ENCODE peak calls at places on chromosomes 1 and 21, in five cellular contexts. O is tibial nerve, B is GM23338, A is mammary epithelial cell, Q is right lobe of liver. W is an unnamed sample. For H3K4me1, the result is how much of the 10 kb centered on the place peaks cover.

GRCh38 chr1:18681423-18681835 is 50.8 kb downstream of the PAX7 start:
- DNase-seq in Q (no peak), O (no peak), B (peak), A (peak), W (no peak)

GRCh38 chr1:93414749-93415148 is 33.2 kb upstream of the FNBP1L start:
- DNase-seq in O (no peak), A (no peak), Q (no peak), B (no peak), W (no peak)

GRCh38 chr1:155078496-155079209 is at the start of gene EFNA3:
- DNase-seq in A (peak), B (peak), Q (peak), O (peak), W (peak)

GRCh38 chr1:107691542-107691941 is 273.4 kb downstream of the VAV3 start:
- DNase-seq in Q (no peak), A (peak), O (no peak), B (no peak), W (no peak)

GRCh38 chr1:117967472-117967871 is 37.9 kb downstream of the WDR3 start:
- DNase-seq in Q (no peak), O (no peak), B (peak), A (peak), W (no peak)

GRCh38 chr21:20949884-20950283 is 48.3 kb upstream of the NCAM2 start:
- DNase-seq in Q (no peak), A (no peak), B (no peak), O (no peak), W (no peak)

GRCh38 chr1:34829250-34829649 is 30.3 kb downstream of the SMIM12 start:
- DNase-seq in Q (no peak), B (no peak), O (no peak), A (no peak), W (no peak)

GRCh38 chr1:65082346-65083040 is 65.5 kb upstream of the AK4 start:
- DNase-seq in B (no peak), A (no peak), O (no peak), Q (no peak), W (no peak)

GRCh38 chr1:167791281-167792209 is 69.8 kb downstream of the MPZL1 start:
- DNase-seq in O (peak), Q (no peak), B (peak), A (no peak), W (no peak)

GRCh38 chr1:10641976-10642375 is 154.5 kb downstream of the CASZ1 start:
- DNase-seq in O (no peak), Q (no peak), B (no peak), A (no peak), W (no peak)

GRCh38 chr21:35428041-35428400 is 378.9 kb upstream of the RUNX1 start:
- DNase-seq in A (no peak), Q (no peak), O (no peak), B (no peak), W (no peak)

GRCh38 chr1:198687429-198687828 is 48.6 kb downstream of the PTPRC start:
- DNase-seq in Q (no peak), B (no peak), A (no peak), O (no peak), W (no peak)

GRCh38 chr1:163410073-163410522 is 88.3 kb downstream of the NUF2 start:
- DNase-seq in O (peak), B (peak), Q (no peak), A (peak), W (no peak)

GRCh38 chr1:89723863-89724262 is 90.9 kb downstream of the LRRC8C start:
- DNase-seq in O (no peak), B (no peak), A (no peak), Q (no peak), W (no peak)

GRCh38 chr1:230827081-230827681 is 41.1 kb downstream of the C1orf198 start:
- DNase-seq in O (peak), A (peak), Q (no peak), B (no peak), W (peak)

GRCh38 chr1:13732971-13733667 is 33.1 kb downstream of the PRDM2 start:
- DNase-seq in O (no peak), B (no peak), A (no peak), Q (no peak), W (no peak)

GRCh38 chr21:42777757-42778344 is 101.5 kb downstream of the WDR4 start:
- DNase-seq in Q (no peak), A (no peak), B (no peak), O (peak), W (peak)

GRCh38 chr1:164716992-164717703 is 158.2 kb downstream of the PBX1 start:
- DNase-seq in Q (no peak), O (no peak), A (peak), B (no peak), W (no peak)

GRCh38 chr1:203629509-203630082 is 3.0 kb downstream of the ATP2B4 start:
- DNase-seq in B (peak), Q (peak), O (peak), A (no peak), W (peak)

GRCh38 chr1:101122452-101123166 is 97.0 kb upstream of the DPH5 start:
- DNase-seq in B (no peak), A (peak), O (no peak), Q (no peak), W (no peak)

GRCh38 chr1:202671388-202671787 is 38.9 kb downstream of the SYT2 start:
- DNase-seq in Q (peak), O (no peak), A (no peak), B (no peak), W (no peak)

GRCh38 chr1:203317429-203318228 is 12.3 kb downstream of the BTG2 start:
- DNase-seq in O (no peak), Q (no peak), B (no peak), A (no peak), W (no peak)

GRCh38 chr1:157403203-157403602 is 149.1 kb downstream of the FCRL5 start:
- DNase-seq in B (peak), A (peak), Q (no peak), O (no peak), W (no peak)

GRCh38 chr1:178094752-178095645 is 1.1 kb downstream of the RASAL2 start:
- DNase-seq in Q (no peak), B (no peak), A (peak), O (no peak), W (no peak)

GRCh38 chr1:178093150-178093957 is 550 bp upstream of the RASAL2 start:
- DNase-seq in A (peak), B (peak), Q (peak), O (peak), W (peak)

GRCh38 chr1:178091986-178092745 is 1.7 kb upstream of the RASAL2 start:
- DNase-seq in O (no peak), B (no peak), A (peak), Q (no peak), W (no peak)

GRCh38 chr1:178096421-178096820 is 2.5 kb downstream of the RASAL2 start:
- DNase-seq in O (no peak), B (no peak), A (no peak), Q (no peak), W (no peak)

GRCh38 chr1:178093958-178094751 is at the start of gene RASAL2:
- DNase-seq in B (peak), Q (peak), A (peak), O (peak), W (peak)
- TF ChIP-seq CTCF in B (no peak), Q (peak), A (no peak), O (peak), W (peak)

GRCh38 chr1:235866913-235867850 is 476 bp upstream of the LYST start:
- DNase-seq in O (peak), Q (peak), A (peak), B (peak), W (peak)

GRCh38 chr1:235864965-235865525 is 1.7 kb downstream of the LYST start:
- DNase-seq in Q (no peak), A (no peak), B (no peak), O (no peak), W (no peak)

GRCh38 chr1:235867903-235868469 is 1.3 kb upstream of the LYST start:
- DNase-seq in Q (no peak), B (no peak), A (no peak), O (no peak), W (no peak)

GRCh38 chr1:235865565-235866206 is 1.0 kb downstream of the LYST start:
- DNase-seq in Q (no peak), O (no peak), B (no peak), A (no peak), W (no peak)

DNA sequence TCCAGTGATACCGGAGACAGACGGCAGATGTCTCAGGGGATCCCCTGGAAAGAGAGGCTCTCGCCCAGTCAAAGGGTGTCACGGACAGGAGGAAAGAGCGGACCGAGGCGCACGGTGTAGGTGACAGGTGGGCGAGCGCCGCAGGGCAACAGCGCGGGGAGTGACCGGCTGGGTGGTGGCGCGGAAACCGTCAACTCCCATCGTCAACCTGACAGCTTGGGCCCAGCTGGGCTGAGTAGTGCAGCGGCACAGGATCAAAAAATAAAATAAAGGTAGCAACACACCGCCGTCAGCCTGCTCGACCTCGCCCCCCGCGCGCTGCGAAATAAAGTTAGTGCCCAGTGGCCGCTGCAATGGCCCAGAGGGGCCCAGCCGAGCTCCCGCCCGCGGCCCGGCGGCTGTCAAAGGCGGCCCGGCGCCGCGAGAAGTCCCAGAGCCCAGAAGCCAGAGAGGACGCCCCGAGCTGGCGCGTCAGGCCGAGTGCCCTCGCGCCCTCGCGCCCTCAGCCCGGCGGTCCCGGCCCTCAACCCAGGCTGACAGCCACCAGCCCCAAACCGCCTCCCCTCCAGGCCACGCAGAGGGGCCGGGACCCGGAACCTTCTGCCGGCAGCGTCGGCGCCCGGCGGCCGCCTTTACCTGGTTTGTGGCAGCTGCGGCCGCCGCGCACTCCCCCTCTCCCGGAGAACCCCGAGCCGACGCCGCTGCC is at the start of gene LYST:
- DNase-seq in B (peak), Q (peak), A (peak), O (peak), W (no peak)
- H3K4me1 ChIP-seq in B (under half), Q (under half), A (under half), O (under half), W (under half)

GRCh38 chr1:3245768-3246167 is 176.8 kb downstream of the PRDM16 start:
- DNase-seq in A (no peak), O (no peak), B (no peak), Q (no peak), W (no peak)
- TF ChIP-seq CTCF in A (no peak), O (no peak), B (no peak), Q (no peak), W (no peak)

DNA sequence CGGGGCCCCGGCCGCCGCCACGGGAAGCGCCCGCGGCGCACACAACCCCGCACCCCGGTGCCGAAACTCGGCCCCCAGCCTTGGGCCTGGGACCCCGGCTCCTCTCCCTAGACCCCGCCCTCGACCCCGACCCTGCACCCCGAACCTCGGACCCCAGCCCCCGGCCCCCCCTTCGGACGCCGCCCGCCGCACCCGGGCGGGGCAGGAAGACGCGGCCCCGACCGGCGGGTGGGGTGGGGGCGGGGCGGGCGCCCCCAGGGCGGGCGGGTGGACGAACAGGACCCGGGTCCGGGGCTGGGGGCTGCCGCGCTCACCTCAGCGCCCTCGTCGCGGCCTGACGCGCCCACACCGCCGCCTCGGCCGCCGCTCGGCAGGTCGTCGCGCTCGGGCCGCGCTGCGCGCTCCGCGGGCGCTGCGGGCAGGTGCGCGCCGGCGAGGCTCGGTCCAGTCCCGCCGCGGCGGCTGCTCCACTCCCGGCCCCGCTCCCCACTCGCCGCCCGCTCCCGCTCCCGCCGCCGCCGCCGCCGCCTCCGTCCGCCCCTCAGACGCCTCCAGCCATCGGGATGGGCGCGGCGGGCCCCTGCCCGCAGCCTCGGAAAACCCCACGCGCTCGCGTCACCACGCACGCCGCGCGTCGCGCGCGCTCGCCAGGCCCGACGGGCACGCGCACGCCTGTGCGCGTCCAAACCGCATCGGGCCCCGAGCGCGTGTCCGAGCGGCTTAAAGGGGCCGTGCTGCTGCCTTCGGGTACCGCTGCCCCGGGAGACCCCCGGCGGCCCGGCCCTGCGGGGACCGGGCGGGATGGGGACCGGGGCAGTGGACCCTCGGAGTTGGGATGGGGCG is at the start of gene GNB1:
- DNase-seq in Q (peak), A (peak), O (peak), B (peak), W (peak)
- H3K4me1 ChIP-seq in Q (under half), A (under half), O (half or more), B (under half), W (under half)

W was measured in kidney.